ENCODE peak calls at places on chromosomes 11 and 22, in nine cellular contexts. L is astrocyte of the spinal cord, Y is heart right ventricle, O is transverse colon, N is uterus, D is tibial nerve, X is skeletal muscle cell, I is kidney epithelial cell, T is Caco-2. J is an unnamed sample.
A peak's percentile ranks its signal among the peaks of the same experiment; 100 is the strongest.

GRCh38 chr11:110124605-110125004 is 31.4 kb downstream of the ZC3H12C start:
- DNase-seq in L (no peak), Y (no peak), O (no peak), N (no peak), D (no peak), X (no peak), I (no peak), T (no peak), J (no peak)

GRCh38 chr11:45906096-45906682 is 882 bp downstream of the FREY1 start:
- DNase-seq in L (no peak), Y (no peak), O (peak; percentile 41), N (no peak), D (no peak), X (no peak), I (no peak), T (no peak), J (no peak)

GRCh38 chr11:32279672-32280071 is 155.7 kb downstream of the WT1 start:
- DNase-seq in L (no peak), Y (no peak), O (no peak), N (no peak), D (no peak), X (no peak), I (no peak), T (no peak), J (no peak)

GRCh38 chr11:107496011-107496410 is 38.4 kb upstream of the CWF19L2 start:
- DNase-seq in L (peak; percentile 74), Y (no peak), O (no peak), N (no peak), D (no peak), X (peak; percentile 63), I (peak; percentile 35), T (no peak), J (no peak)

GRCh38 chr11:17277024-17277584 is 565 bp downstream of the NUCB2 start:
- DNase-seq in L (peak; percentile 51), Y (no peak), O (no peak), N (no peak), D (no peak), X (no peak), I (no peak), T (no peak), J (peak; percentile 56)

GRCh38 chr11:43943357-43943930 is 1.0 kb downstream of the C11orf96 start:
- DNase-seq in L (no peak), Y (no peak), O (no peak), N (peak; percentile 36), D (no peak), X (no peak), I (no peak), T (no peak), J (no peak)

GRCh38 chr11:126114486-126115252 is 52.0 kb upstream of the CDON start:
- DNase-seq in L (no peak), Y (no peak), O (no peak), N (no peak), D (no peak), X (no peak), I (no peak), T (no peak), J (no peak)

GRCh38 chr11:47469411-47470179 is 20.7 kb upstream of the RAPSN start:
- DNase-seq in L (peak; percentile 30), Y (no peak), O (no peak), N (no peak), D (no peak), X (no peak), I (no peak), T (no peak), J (no peak)

GRCh38 chr11:86184728-86185127 is 59.8 kb upstream of the EED start:
- DNase-seq in L (no peak), Y (peak; percentile 19), O (no peak), N (no peak), D (no peak), X (no peak), I (no peak), T (no peak), J (no peak)

GRCh38 chr11:129373489-129373953 is 2.1 kb upstream of the BARX2 start:
- DNase-seq in L (no peak), Y (no peak), O (no peak), N (no peak), D (no peak), X (no peak), I (no peak), T (no peak), J (no peak)

GRCh38 chr11:85759915-85760314 is 51.0 kb downstream of the SYTL2 start:
- DNase-seq in L (peak; percentile 90), Y (no peak), O (no peak), N (no peak), D (no peak), X (peak; percentile 75), I (peak; percentile 88), T (no peak), J (no peak)

GRCh38 chr11:62461740-62462522 is 43.1 kb downstream of the SCGB1A1 start:
- DNase-seq in L (peak; percentile 36), Y (no peak), O (peak; percentile 45), N (no peak), D (no peak), X (no peak), I (no peak), T (no peak), J (no peak)

GRCh38 chr11:33733978-33734377 is 2.2 kb downstream of the CD59 start:
- DNase-seq in L (no peak), Y (no peak), O (no peak), N (no peak), D (no peak), X (no peak), I (no peak), T (no peak), J (no peak)

GRCh38 chr11:68269414-68270081 is 2.2 kb downstream of the C11orf24 start:
- DNase-seq in L (peak; percentile 87), Y (no peak), O (no peak), N (no peak), D (no peak), X (no peak), I (peak; percentile 63), T (peak; percentile 21), J (no peak)

GRCh38 chr22:41904450-41905410 is 10.1 kb downstream of the SHISA8 start:
- DNase-seq in L (no peak), Y (no peak), O (no peak), N (no peak), D (no peak), X (no peak), I (no peak), T (no peak), J (no peak)

GRCh38 chr11:66155387-66156073 is 85.5 kb downstream of the PACS1 start:
- DNase-seq in L (no peak), Y (no peak), O (no peak), N (no peak), D (no peak), X (no peak), I (no peak), T (no peak), J (no peak)

GRCh38 chr11:72078477-72078876 is 1.9 kb downstream of the NUMA1 start:
- DNase-seq in L (no peak), Y (no peak), O (no peak), N (no peak), D (no peak), X (no peak), I (no peak), T (no peak), J (no peak)

GRCh38 chr11:44313701-44314489 is 4.0 kb upstream of the ALX4 start:
- DNase-seq in L (no peak), Y (no peak), O (no peak), N (no peak), D (no peak), X (no peak), I (no peak), T (no peak), J (no peak)

GRCh38 chr11:69012092-69013008 is 696 bp downstream of the MRGPRF start:
- DNase-seq in L (no peak), Y (no peak), O (no peak), N (peak; percentile 52), D (no peak), X (no peak), I (no peak), T (no peak), J (peak; percentile 31)

GRCh38 chr11:100719362-100719761 is 32.3 kb downstream of the ARHGAP42 start:
- DNase-seq in L (peak; percentile 74), Y (peak; percentile 23), O (no peak), N (no peak), D (no peak), X (no peak), I (no peak), T (no peak), J (no peak)
- H3K4me3 ChIP-seq in L (no peak overlapping the region), Y (no peak overlapping the region), O (no peak overlapping the region), N (no peak overlapping the region), D (peak overlapping the region; percentile 8), X (no peak overlapping the region), I (no peak overlapping the region), T (no peak overlapping the region), J (no peak overlapping the region)

GRCh38 chr11:111635706-111636045 is 33.4 kb downstream of the SIK2 start:
- DNase-seq in L (peak; percentile 89), Y (peak; percentile 62), O (peak; percentile 24), N (peak; percentile 35), D (no peak), X (peak; percentile 39), I (no peak), T (no peak), J (no peak)
- H3K4me3 ChIP-seq in L (peak overlapping the region; percentile 6), Y (no peak overlapping the region), O (no peak overlapping the region), N (no peak overlapping the region), D (no peak overlapping the region), X (no peak overlapping the region), I (no peak overlapping the region), T (no peak overlapping the region), J (no peak overlapping the region)

GRCh38 chr22:40637181-40638150 is 947 bp upstream of the MRTFA start:
- DNase-seq in L (no peak), Y (peak; percentile 25), O (peak; percentile 70), N (no peak), D (peak; percentile 53), X (no peak), I (no peak), T (no peak), J (peak; percentile 56)

GRCh38 chr22:40641269-40641668 is 4.8 kb upstream of the MRTFA start:
- DNase-seq in L (no peak), Y (no peak), O (no peak), N (no peak), D (no peak), X (no peak), I (no peak), T (no peak), J (no peak)

GRCh38 chr22:40638261-40638660 is 1.7 kb upstream of the MRTFA start:
- DNase-seq in L (no peak), Y (no peak), O (no peak), N (no peak), D (no peak), X (no peak), I (no peak), T (no peak), J (no peak)

GRCh38 chr22:40645579-40646197 is 9.2 kb upstream of the MRTFA start:
- DNase-seq in L (no peak), Y (no peak), O (no peak), N (no peak), D (no peak), X (no peak), I (no peak), T (no peak), J (no peak)

GRCh38 chr22:40642316-40642715 is 5.8 kb upstream of the MRTFA start:
- DNase-seq in L (no peak), Y (no peak), O (no peak), N (no peak), D (no peak), X (no peak), I (no peak), T (no peak), J (peak; percentile 23)
- H3K4me3 ChIP-seq in L (no peak overlapping the region), Y (no peak overlapping the region), O (no peak overlapping the region), N (no peak overlapping the region), D (no peak overlapping the region), X (no peak overlapping the region), I (no peak overlapping the region), T (no peak overlapping the region), J (no peak overlapping the region)

GRCh38 chr11:114183041-114183511 is 113.1 kb upstream of the NNMT start:
- DNase-seq in L (no peak), Y (no peak), O (peak; percentile 58), N (peak; percentile 83), D (no peak), X (no peak), I (no peak), T (no peak), J (peak; percentile 76)
- H3K4me3 ChIP-seq in L (no peak overlapping the region), Y (no peak overlapping the region), O (no peak overlapping the region), N (peak overlapping the region; percentile 9), D (no peak overlapping the region), X (no peak overlapping the region), I (no peak overlapping the region), T (no peak overlapping the region), J (no peak overlapping the region)

J was measured in Peyer's patch.